ENCODE peak calls at places on chromosome 12, in four cellular contexts. S, V, J and Z are unnamed samples.

GRCh38 chr12:77584860-77585259 is 245.8 kb upstream of the NAV3 start:
- DNase-seq in S (no peak), V (no peak), J (no peak), Z (no peak)

GRCh38 chr12:4112734-4113396 is 160.7 kb upstream of the CCND2 start:
- DNase-seq in S (no peak), V (no peak), J (no peak), Z (no peak)

GRCh38 chr12:115830070-115830469 is 447.4 kb downstream of the MED13L start:
- DNase-seq in S (no peak), V (no peak), J (no peak), Z (no peak)

GRCh38 chr12:102050660-102051430 is 10.9 kb downstream of the WASHC3 start:
- DNase-seq in S (no peak), V (no peak), J (no peak), Z (no peak)

GRCh38 chr12:54036620-54037359 is 3.9 kb downstream of the HOXC5 start:
- DNase-seq in S (peak), V (no peak), J (peak), Z (peak)

GRCh38 chr12:124956571-124956970 is 32.4 kb downstream of the DHX37 start:
- DNase-seq in S (no peak), V (no peak), J (no peak), Z (no peak)

GRCh38 chr12:83615152-83615551 is 928.4 kb downstream of the TMTC2 start:
- DNase-seq in S (no peak), V (no peak), J (no peak), Z (no peak)

GRCh38 chr12:94783862-94784261 is 133.5 kb upstream of the TMCC3 start:
- DNase-seq in S (no peak), V (no peak), J (no peak), Z (no peak)

GRCh38 chr12:67981236-67982164 is 7.7 kb upstream of the IFNG-AS1 start:
- DNase-seq in S (peak), V (peak), J (peak), Z (no peak)

GRCh38 chr12:30000401-30000800 is 216.7 kb upstream of the TMTC1 start:
- DNase-seq in S (no peak), V (peak), J (no peak), Z (no peak)

GRCh38 chr12:117367006-117367638 is 5.7 kb upstream of the NOS1 start:
- DNase-seq in S (peak), V (peak), J (peak), Z (peak)

GRCh38 chr12:54016478-54016964 is 7.7 kb downstream of the HOXC8 start:
- DNase-seq in S (peak), V (no peak), J (peak), Z (no peak)

GRCh38 chr12:50112456-50113218 is 601 bp downstream of the COX14 start:
- DNase-seq in S (peak), V (no peak), J (no peak), Z (peak)

GRCh38 chr12:113781415-113782198 is 184.5 kb downstream of the RBM19 start:
- DNase-seq in S (peak), V (peak), J (no peak), Z (no peak)

GRCh38 chr12:1634590-1635191 is 5.7 kb downstream of the WNT5B start:
- DNase-seq in S (peak), V (peak), J (peak), Z (peak)

GRCh38 chr12:13278249-13278787 is 81.8 kb downstream of the EMP1 start:
- DNase-seq in S (peak), V (peak), J (peak), Z (peak)

GRCh38 chr12:57769594-57769993 is 2.3 kb downstream of the METTL1 start:
- DNase-seq in S (no peak), V (no peak), J (no peak), Z (no peak)

GRCh38 chr12:48454675-48455074 is 17.7 kb upstream of the ANP32D start:
- DNase-seq in S (peak), V (peak), J (peak), Z (peak)

GRCh38 chr12:65740873-65741600 is 83.2 kb upstream of the HMGA2 start:
- DNase-seq in S (peak), V (peak), J (peak), Z (peak)

GRCh38 chr12:19945559-19946485 is 422.5 kb upstream of the PDE3A start:
- DNase-seq in S (peak), V (peak), J (peak), Z (no peak)

GRCh38 chr12:77947326-77947725 is 116.6 kb downstream of the NAV3 start:
- DNase-seq in S (peak), V (peak), J (peak), Z (no peak)

GRCh38 chr12:16618256-16618655 is 12.3 kb upstream of the LMO3 start:
- DNase-seq in S (no peak), V (no peak), J (no peak), Z (no peak)

GRCh38 chr12:93247313-93248057 is 130.2 kb upstream of the NUDT4 start:
- DNase-seq in S (no peak), V (peak), J (no peak), Z (no peak)

GRCh38 chr12:70110085-70110484 is 133.1 kb upstream of the CNOT2 start:
- DNase-seq in S (no peak), V (no peak), J (no peak), Z (no peak)

GRCh38 chr12:7498832-7499231 is 4.7 kb downstream of the CD163 start:
- DNase-seq in S (peak), V (peak), J (peak), Z (no peak)

GRCh38 chr12:69266045-69266635 is 26.8 kb downstream of the CPSF6 start:
- DNase-seq in S (no peak), V (peak), J (peak), Z (no peak)

GRCh38 chr12:15638231-15638630 is 151.0 kb downstream of the EPS8 start:
- DNase-seq in S (no peak), V (no peak), J (no peak), Z (no peak)

GRCh38 chr12:44689587-44689986 is 186.5 kb downstream of the NELL2 start:
- DNase-seq in S (no peak), V (no peak), J (no peak), Z (no peak)

GRCh38 chr12:77786675-77787074 is 44.0 kb upstream of the NAV3 start:
- DNase-seq in S (no peak), V (no peak), J (no peak), Z (no peak)

GRCh38 chr12:31506907-31507306 is 84.0 kb downstream of the DENND5B start:
- DNase-seq in S (no peak), V (peak), J (peak), Z (peak)

GRCh38 chr12:67358686-67359374 is 89.7 kb downstream of the CAND1 start:
- DNase-seq in S (peak), V (peak), J (no peak), Z (no peak)

GRCh38 chr12:7966558-7966957 is 30.6 kb upstream of the SLC2A3 start:
- DNase-seq in S (no peak), V (peak), J (no peak), Z (no peak)